ENCODE peak calls at places on chromosomes 12 and 14, in ten cellular contexts. I is aorta, B is GM12878, E is left lung, X is testis, O is cardiac muscle cell, W is hepatocyte, M is A549, Z is breast epithelium, Q is small intestine. K is an unnamed sample. For H3K4me1, the result is how much of the 10 kb centered on the place peaks cover.

GRCh38 chr12:51639361-51639760 is 48.3 kb downstream of the SCN8A start:
- DNase-seq in E (no peak), I (no peak), Z (no peak), M (no peak), Q (no peak), W (no peak), B (no peak), X (no peak), O (no peak), K (no peak)

GRCh38 chr12:46269429-46270241 is 792 bp upstream of the SLC38A1 start:
- DNase-seq in M (peak), W (peak), B (no peak), I (no peak), Z (no peak), Q (peak), X (peak), O (peak), E (no peak), K (no peak)

GRCh38 chr12:95169368-95169767 is 47.9 kb downstream of the FGD6 start:
- DNase-seq in X (no peak), O (no peak), E (no peak), W (peak), I (no peak), B (no peak), Q (peak), M (peak), Z (no peak), K (no peak)

GRCh38 chr14:100012478-100012925 is 52.7 kb upstream of the EVL start:
- DNase-seq in X (no peak), E (no peak), I (no peak), Q (no peak), W (no peak), M (no peak), B (peak), Z (no peak), O (no peak), K (no peak)

GRCh38 chr12:6620885-6621274 is 13.7 kb upstream of the CHD4 start:
- DNase-seq in Z (no peak), O (no peak), I (no peak), W (no peak), X (no peak), Q (no peak), E (no peak), B (no peak), M (no peak), K (no peak)

GRCh38 chr12:1630081-1630826 is 1.2 kb downstream of the WNT5B start:
- DNase-seq in X (peak), O (peak), E (no peak), Q (peak), W (peak), Z (peak), I (peak), M (peak), B (no peak), K (peak)

GRCh38 chr14:53273671-53274072 is 120.5 kb upstream of the DDHD1 start:
- DNase-seq in Q (no peak), I (no peak), M (no peak), E (no peak), O (no peak), W (no peak), B (no peak), Z (no peak), X (peak), K (no peak)

GRCh38 chr14:60862283-60862682 is 118.6 kb downstream of the TRMT5 start:
- DNase-seq in Z (no peak), B (no peak), M (no peak), W (peak), X (peak), I (no peak), O (peak), Q (peak), E (peak), K (peak)

GRCh38 chr14:99986416-99986815 is 78.8 kb upstream of the EVL start:
- DNase-seq in Z (no peak), Q (no peak), I (no peak), O (no peak), W (no peak), E (no peak), B (no peak), X (no peak), M (no peak), K (no peak)

GRCh38 chr12:47124451-47124850 is 44.7 kb upstream of the AMIGO2 start:
- DNase-seq in Z (no peak), B (no peak), X (no peak), O (no peak), I (no peak), E (no peak), W (no peak), M (no peak), Q (no peak), K (no peak)

GRCh38 chr14:76985540-76986260 is 42.8 kb downstream of the IRF2BPL start:
- DNase-seq in Z (no peak), I (no peak), O (no peak), M (peak), E (no peak), X (no peak), B (no peak), W (no peak), Q (no peak), K (no peak)

GRCh38 chr12:77571127-77571526 is 259.6 kb upstream of the NAV3 start:
- DNase-seq in O (no peak), W (no peak), B (no peak), M (no peak), I (no peak), E (no peak), X (no peak), Z (no peak), Q (no peak), K (no peak)

GRCh38 chr14:32453857-32454810 is 125.0 kb downstream of the AKAP6 start:
- DNase-seq in M (no peak), W (peak), E (no peak), X (no peak), Q (no peak), I (no peak), O (no peak), B (no peak), Z (no peak), K (no peak)

GRCh38 chr12:11798856-11799530 is 149.5 kb downstream of the ETV6 start:
- DNase-seq in Z (no peak), B (no peak), O (no peak), X (no peak), W (no peak), E (no peak), M (no peak), Q (no peak), I (no peak), K (peak)

GRCh38 chr14:69704319-69704718 is 62.6 kb upstream of the SRSF5 start:
- DNase-seq in O (no peak), Q (no peak), M (no peak), E (no peak), X (no peak), B (no peak), W (no peak), I (no peak), Z (no peak), K (no peak)

GRCh38 chr12:57631566-57632368 is 1.2 kb downstream of the B4GALNT1 start:
- DNase-seq in X (peak), I (no peak), Z (no peak), W (peak), Q (no peak), B (no peak), M (no peak), O (no peak), E (no peak), K (peak)

GRCh38 chr12:132161796-132162507 is 17.7 kb downstream of the NOC4L start:
- DNase-seq in W (no peak), Z (no peak), O (no peak), I (peak), B (no peak), E (no peak), Q (no peak), M (no peak), X (no peak), K (no peak)

DNA sequence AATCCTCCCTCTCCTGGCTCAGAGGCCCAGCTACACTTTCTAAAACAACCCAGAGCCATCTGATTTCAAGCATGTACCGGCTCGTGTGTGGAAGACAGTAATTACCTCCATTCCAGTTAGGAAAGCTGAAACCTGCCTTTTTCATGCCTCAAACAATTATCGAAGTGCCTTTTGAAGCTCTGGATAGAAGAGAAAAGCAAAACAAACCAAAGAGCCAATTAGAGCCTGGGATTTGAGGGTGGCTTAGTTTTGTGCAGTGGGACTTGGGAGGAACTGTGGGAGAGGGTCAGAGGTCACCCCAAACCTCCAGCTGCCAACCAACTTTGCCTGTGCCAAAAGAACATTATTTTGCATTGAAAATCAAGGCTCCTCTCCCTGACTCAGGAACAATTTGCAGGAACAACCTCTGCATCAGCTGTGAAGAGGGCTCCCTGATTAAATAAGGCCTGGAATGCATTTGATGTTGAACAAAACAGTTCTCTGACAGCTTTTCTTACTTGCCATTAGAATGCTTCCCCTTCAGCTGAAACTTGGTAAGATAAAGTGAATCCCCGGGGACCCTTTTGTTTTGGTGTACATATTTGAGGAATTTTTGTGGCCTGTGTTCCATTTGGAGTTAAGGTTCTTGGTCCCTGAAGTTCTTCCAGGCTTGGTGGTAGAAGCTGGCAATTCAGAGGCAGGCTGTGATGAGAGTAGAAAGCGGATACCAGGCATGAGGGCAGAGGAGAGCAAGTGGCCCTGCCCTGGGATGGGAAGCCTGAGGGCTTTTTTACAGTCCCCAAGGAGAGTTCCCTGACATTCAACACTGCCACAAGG is 270.1 kb downstream of the ZFP36L1 start:
- DNase-seq in O (peak), Z (no peak), I (no peak), Q (no peak), M (no peak), E (no peak), X (peak), W (no peak), B (no peak), K (peak)
- H3K4me1 ChIP-seq in O (under half), Z (under half), I (under half), Q (under half), M (under half), E (under half), X (under half), W (half or more), B (under half), K (half or more)

GRCh38 chr12:5085896-5086295 is 42.2 kb downstream of the KCNA5 start:
- DNase-seq in O (no peak), M (no peak), E (no peak), X (no peak), I (no peak), W (no peak), Q (no peak), B (no peak), Z (no peak), K (no peak)
- H3K27ac ChIP-seq in O (no peak), M (no peak), E (no peak), X (no peak), I (no peak), W (no peak), Q (no peak), B (no peak), Z (no peak), K (no peak)

DNA sequence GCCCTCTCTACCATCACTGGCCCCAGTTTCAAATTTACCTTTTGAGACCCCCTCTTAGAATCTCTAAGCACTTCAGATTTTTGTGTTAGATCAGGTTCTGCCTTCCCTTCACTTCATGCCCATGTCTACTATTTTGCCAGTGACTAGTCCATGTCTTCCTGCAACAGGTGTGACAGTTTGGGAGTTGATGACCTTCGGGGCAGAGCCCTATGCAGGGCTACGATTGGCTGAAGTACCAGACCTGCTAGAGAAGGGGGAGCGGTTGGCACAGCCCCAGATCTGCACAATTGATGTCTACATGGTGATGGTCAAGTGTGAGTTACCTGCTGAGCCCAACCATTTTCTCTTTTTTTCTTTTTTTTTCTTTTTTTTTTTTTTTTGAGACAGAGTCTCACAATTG is 5.8 kb upstream of the PA2G4 start:
- DNase-seq in E (no peak), M (no peak), O (no peak), X (no peak), Z (no peak), B (no peak), Q (no peak), W (no peak), I (no peak), K (no peak)
- H3K4me3 ChIP-seq in E (no peak), M (no peak), O (no peak), X (no peak), Z (no peak), B (no peak), Q (no peak), W (no peak), I (no peak), K (no peak)

DNA sequence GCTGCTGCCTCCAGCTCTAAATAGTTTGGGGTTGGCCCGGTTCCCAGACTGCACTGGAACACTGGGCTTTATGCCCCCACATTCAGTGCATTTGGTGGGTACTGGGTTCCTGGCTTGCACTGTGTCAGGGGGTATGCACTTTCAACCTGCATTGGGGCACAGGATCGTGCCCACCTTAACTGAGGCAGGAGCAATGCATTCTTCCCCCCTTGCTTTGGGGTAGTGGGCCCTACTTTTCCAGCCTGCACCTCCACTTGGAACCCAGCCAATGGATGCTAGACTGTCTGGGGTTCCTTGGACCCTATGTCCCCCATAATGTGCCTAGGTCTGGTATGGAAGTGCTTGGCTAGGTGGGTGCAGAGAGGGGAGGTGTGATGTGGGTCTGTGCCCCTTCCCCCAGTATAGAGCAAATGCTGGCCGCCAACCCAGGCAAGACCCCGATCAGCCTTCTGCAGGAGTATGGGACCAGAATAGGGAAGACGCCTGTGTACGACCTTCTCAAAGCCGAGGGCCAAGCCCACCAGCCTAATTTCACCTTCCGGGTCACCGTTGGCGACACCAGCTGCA is 615 bp downstream of the TARBP2 start:
- DNase-seq in Z (no peak), W (no peak), O (no peak), X (no peak), E (no peak), B (no peak), I (no peak), Q (no peak), M (no peak), K (no peak)
- H3K4me1 ChIP-seq in Z (under half), W (under half), O (under half), X (half or more), E (under half), B (under half), I (under half), Q (under half), M (under half), K (under half)

GRCh38 chr14:75428230-75429104 is 645 bp downstream of the JDP2 start:
- DNase-seq in X (no peak), O (peak), B (no peak), M (peak), W (peak), I (peak), Q (peak), Z (no peak), E (peak), K (no peak)

GRCh38 chr14:75426332-75427125 is 1.3 kb upstream of the JDP2 start:
- DNase-seq in B (peak), I (no peak), W (no peak), Q (no peak), M (no peak), X (no peak), E (no peak), Z (no peak), O (no peak), K (no peak)

GRCh38 chr14:75427126-75427481 is 718 bp upstream of the JDP2 start:
- DNase-seq in B (no peak), I (peak), E (peak), M (no peak), W (no peak), X (no peak), Z (no peak), Q (peak), O (no peak), K (no peak)

GRCh38 chr14:75429562-75429961 is 1.7 kb downstream of the JDP2 start:
- DNase-seq in E (no peak), W (no peak), B (no peak), I (no peak), Z (no peak), O (no peak), M (no peak), X (no peak), Q (no peak), K (no peak)

GRCh38 chr14:75427482-75428229 is at the start of gene JDP2:
- DNase-seq in O (peak), Z (peak), Q (peak), M (peak), E (peak), W (peak), X (peak), I (peak), B (no peak), K (peak)
- H3K27ac ChIP-seq in O (peak), Z (peak), Q (peak), M (peak), E (peak), W (peak), X (peak), I (no peak), B (peak), K (no peak)

DNA sequence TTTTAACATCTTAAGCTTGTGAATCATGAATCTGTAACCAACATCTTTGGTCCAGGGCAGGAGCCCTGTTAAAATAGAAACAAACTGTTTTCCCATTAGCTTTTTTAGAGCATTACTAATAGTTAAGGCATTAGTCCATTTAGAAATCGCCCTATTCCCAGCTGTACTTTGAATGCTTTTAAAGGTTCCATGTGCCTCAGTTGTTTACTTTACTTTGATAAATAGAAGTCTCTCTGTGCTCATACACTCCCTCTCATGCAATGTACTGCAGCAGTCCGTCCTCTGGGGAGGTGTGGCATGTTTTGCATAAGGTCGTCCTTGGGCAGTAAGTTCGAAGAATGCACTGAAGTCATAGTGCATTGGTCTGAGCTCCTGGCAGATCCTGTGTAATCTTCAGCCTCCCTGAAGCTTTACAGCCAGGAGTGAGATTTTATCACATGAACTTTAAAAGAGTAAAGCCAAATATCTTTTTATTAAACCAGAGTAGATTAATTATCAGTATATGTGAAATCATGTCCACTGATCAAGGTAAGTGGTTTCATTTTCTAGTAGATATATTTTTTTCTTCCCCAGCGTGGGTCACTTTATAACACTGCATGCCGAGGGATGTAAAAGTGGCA is 134.7 kb downstream of the FGD4 start:
- DNase-seq in X (peak), E (peak), B (no peak), O (peak), Z (no peak), M (peak), W (peak), Q (peak), I (peak), K (peak)
- H3K4me3 ChIP-seq in X (peak), E (peak), B (no peak), O (no peak), Z (peak), M (peak), W (peak), Q (no peak), I (peak), K (peak)

K was measured in SJCRH30.